ENCODE peak calls at places on chromosome 9, in seven cellular contexts. Y is HuH-7, F is Panc1, K is GM03348, R is NCI-H1105 treated with DMSO at 0.1 percent for 48 hours, A is heart left ventricle, L is fibroblast of the aortic adventitia. D is an unnamed sample.

GRCh38 chr9:110604101-110604710 is 24.7 kb upstream of the SVEP1 start:
- DNase-seq in Y (no peak), F (no peak), K (no peak), R (no peak), A (no peak), L (no peak), D (no peak)

GRCh38 chr9:90219548-90220118 is 423.0 kb downstream of the DIRAS2 start:
- DNase-seq in Y (peak; percentile 6), F (no peak), K (no peak), R (no peak), A (peak; percentile 31), L (no peak), D (peak; percentile 17)

GRCh38 chr9:20112367-20112766 is 323.5 kb upstream of the SLC24A2 start:
- DNase-seq in Y (no peak), F (no peak), K (no peak), R (no peak), A (no peak), L (no peak), D (no peak)

GRCh38 chr9:32419921-32420320 is 35.5 kb downstream of the ACO1 start:
- DNase-seq in Y (no peak), F (no peak), K (no peak), R (no peak), A (no peak), L (no peak), D (no peak)

GRCh38 chr9:109498195-109499060 is at the start of gene PTPN3:
- DNase-seq in Y (peak; percentile 70), F (no peak), K (peak; percentile 34), R (peak; percentile 17), A (no peak), L (no peak), D (peak; percentile 57)

GRCh38 chr9:88741335-88741734 is 206.4 kb downstream of the NXNL2 start:
- DNase-seq in Y (peak; percentile 20), F (no peak), K (no peak), R (no peak), A (no peak), L (no peak), D (no peak)

GRCh38 chr9:125262217-125262991 is 778 bp downstream of the GAPVD1 start:
- DNase-seq in Y (no peak), F (no peak), K (peak; percentile 16), R (peak; percentile 37), A (no peak), L (no peak), D (no peak)

GRCh38 chr9:130663258-130664171 is 879 bp upstream of the PRDM12 start:
- DNase-seq in Y (peak; percentile 65), F (no peak), K (peak; percentile 38), R (no peak), A (no peak), L (no peak), D (no peak)

GRCh38 chr9:86659413-86660046 is 287.8 kb downstream of the GAS1 start:
- DNase-seq in Y (no peak), F (no peak), K (no peak), R (no peak), A (no peak), L (no peak), D (no peak)

GRCh38 chr9:133477992-133478850 is 678 bp downstream of the SLC2A6 start:
- DNase-seq in Y (no peak), F (no peak), K (peak; percentile 39), R (no peak), A (peak; percentile 58), L (peak; percentile 9), D (peak; percentile 66)

GRCh38 chr9:109708507-109708945 is 71.5 kb upstream of the PALM2AKAP2 start:
- DNase-seq in Y (no peak), F (no peak), K (peak; percentile 49), R (no peak), A (peak; percentile 27), L (peak; percentile 25), D (no peak)

GRCh38 chr9:20760246-20760901 is 76.3 kb downstream of the FOCAD start:
- DNase-seq in Y (no peak), F (no peak), K (no peak), R (no peak), A (no peak), L (peak; percentile 12), D (no peak)

GRCh38 chr9:85743290-85744128 is 1.8 kb upstream of the AGTPBP1 start:
- DNase-seq in Y (peak; percentile 20), F (peak; percentile 60), K (peak; percentile 33), R (no peak), A (no peak), L (peak; percentile 75), D (peak; percentile 53)

GRCh38 chr9:92808726-92809451 is 44.3 kb upstream of the BICD2 start:
- DNase-seq in Y (peak; percentile 53), F (no peak), K (peak; percentile 85), R (peak; percentile 78), A (peak; percentile 63), L (peak; percentile 70), D (peak; percentile 74)

GRCh38 chr9:136769710-136770191 is 5.4 kb upstream of the LCN15 start:
- DNase-seq in Y (peak; percentile 90), F (no peak), K (peak; percentile 72), R (no peak), A (no peak), L (no peak), D (no peak)

GRCh38 chr9:124457079-124457886 is 7.0 kb downstream of the ADGRD2 start:
- DNase-seq in Y (no peak), F (no peak), K (no peak), R (no peak), A (no peak), L (no peak), D (no peak)

GRCh38 chr9:23775549-23775948 is 50.5 kb downstream of the ELAVL2 start:
- DNase-seq in Y (no peak), F (no peak), K (no peak), R (no peak), A (no peak), L (no peak), D (no peak)

GRCh38 chr9:80964374-80964773 is 725.0 kb downstream of the TLE1 start:
- DNase-seq in Y (no peak), F (no peak), K (no peak), R (no peak), A (no peak), L (no peak), D (no peak)

GRCh38 chr9:116506685-116507084 is 180.4 kb upstream of the TRIM32 start:
- DNase-seq in Y (no peak), F (no peak), K (no peak), R (no peak), A (no peak), L (peak; percentile 35), D (no peak)

GRCh38 chr9:68705636-68706578 is 867 bp downstream of the PIP5K1B start:
- DNase-seq in Y (peak; percentile 55), F (no peak), K (peak; percentile 25), R (peak; percentile 32), A (peak; percentile 71), L (no peak), D (peak; percentile 29)

GRCh38 chr9:124267271-124267807 is 9.6 kb downstream of the NEK6 start:
- DNase-seq in Y (no peak), F (no peak), K (peak; percentile 79), R (no peak), A (no peak), L (peak; percentile 72), D (no peak)

GRCh38 chr9:130233587-130233945 is 32.0 kb upstream of the HMCN2 start:
- DNase-seq in Y (no peak), F (no peak), K (no peak), R (no peak), A (no peak), L (no peak), D (no peak)

GRCh38 chr9:5140151-5140550 is 45.3 kb downstream of the INSL6 start:
- DNase-seq in Y (no peak), F (no peak), K (no peak), R (no peak), A (no peak), L (no peak), D (no peak)

GRCh38 chr9:68507098-68507795 is 33.4 kb downstream of the TMEM252 start:
- DNase-seq in Y (peak; percentile 10), F (no peak), K (peak; percentile 55), R (peak; percentile 32), A (no peak), L (peak; percentile 53), D (no peak)

GRCh38 chr9:107749787-107750444 is 260.3 kb upstream of the KLF4 start:
- DNase-seq in Y (peak; percentile 23), F (peak; percentile 54), K (peak; percentile 90), R (peak; percentile 66), A (peak; percentile 93), L (peak; percentile 98), D (peak; percentile 97)

GRCh38 chr9:84394036-84394435 is 53.5 kb upstream of the SLC28A3 start:
- DNase-seq in Y (no peak), F (no peak), K (no peak), R (no peak), A (no peak), L (no peak), D (no peak)

GRCh38 chr9:124616961-124617360 is 109.8 kb upstream of the NR5A1 start:
- DNase-seq in Y (no peak), F (no peak), K (no peak), R (no peak), A (no peak), L (no peak), D (no peak)

GRCh38 chr9:31389075-31389474 is 995.4 kb upstream of the ACO1 start:
- DNase-seq in Y (no peak), F (no peak), K (no peak), R (no peak), A (no peak), L (no peak), D (no peak)

GRCh38 chr9:77708416-77708815 is 60.3 kb upstream of the GNA14 start:
- DNase-seq in Y (no peak), F (no peak), K (no peak), R (no peak), A (no peak), L (peak; percentile 45), D (no peak)

GRCh38 chr9:8733096-8733954 is 933.7 kb upstream of the DMAC1 start:
- DNase-seq in Y (no peak), F (no peak), K (no peak), R (peak; percentile 99), A (peak; percentile 63), L (peak; percentile 54), D (peak; percentile 49)

GRCh38 chr9:118635416-118635815 is 733.8 kb downstream of the BRINP1 start:
- DNase-seq in Y (no peak), F (no peak), K (peak; percentile 17), R (no peak), A (no peak), L (no peak), D (no peak)

GRCh38 chr9:86303316-86303975 is 21.1 kb upstream of the ISCA1 start:
- DNase-seq in Y (no peak), F (no peak), K (no peak), R (no peak), A (no peak), L (no peak), D (no peak)

GRCh38 chr9:16519001-16519400 is 351.5 kb downstream of the BNC2 start:
- DNase-seq in Y (no peak), F (no peak), K (no peak), R (no peak), A (no peak), L (no peak), D (no peak)

GRCh38 chr9:13113751-13114150 is 165.7 kb downstream of the MPDZ start:
- DNase-seq in Y (no peak), F (no peak), K (peak; percentile 37), R (no peak), A (no peak), L (peak; percentile 21), D (no peak)

GRCh38 chr9:126456396-126456795 is 129.8 kb downstream of the MVB12B start:
- DNase-seq in Y (no peak), F (no peak), K (peak; percentile 34), R (no peak), A (no peak), L (peak; percentile 64), D (no peak)

D was measured in right cardiac atrium.